ENCODE peak calls at places on chromosome 3, in seven cellular contexts. Y is K562, S is HCT116, M is SK-N-SH, P is H1, N is HepG2, I is GM12878. X is an unnamed sample.
A peak's percentile ranks its signal among the peaks of the same experiment; 100 is the strongest.

GRCh38 chr3:99659965-99660364 is 21.6 kb downstream of the COL8A1 start:
- DNase-seq in Y (no peak), S (no peak), M (no peak), P (no peak), N (no peak), I (no peak), X (no peak)

GRCh38 chr3:127652246-127652995 is 20.3 kb upstream of the ABTB1 start:
- DNase-seq in P (peak; percentile 72), M (peak; percentile 79), N (peak; percentile 37), S (peak; percentile 41), I (no peak), Y (peak; percentile 56), X (peak; percentile 36)

GRCh38 chr3:170425491-170426239 is 7.0 kb downstream of the CLDN11 start:
- DNase-seq in M (peak; percentile 44), N (peak; percentile 97), S (no peak), Y (peak; percentile 22), P (no peak), I (no peak), X (no peak)

GRCh38 chr3:105938101-105938500 is 69.3 kb upstream of the CBLB start:
- DNase-seq in P (no peak), I (no peak), S (no peak), M (peak; percentile 9), N (no peak), Y (no peak), X (no peak)

GRCh38 chr3:173089283-173089682 is 51.8 kb downstream of the SPATA16 start:
- DNase-seq in S (no peak), P (no peak), M (no peak), I (no peak), N (no peak), Y (no peak), X (no peak)

GRCh38 chr3:160343132-160343531 is 55.9 kb downstream of the IFT80 start:
- DNase-seq in S (no peak), Y (no peak), P (no peak), M (peak; percentile 5), N (peak; percentile 16), I (no peak), X (no peak)

GRCh38 chr3:75906555-75907112 is 121.3 kb upstream of the ZNF717 start:
- DNase-seq in S (no peak), P (peak; percentile 82), Y (no peak), I (no peak), M (peak; percentile 66), N (no peak), X (no peak)

GRCh38 chr3:182451871-182452270 is 341.4 kb upstream of the ATP11B start:
- DNase-seq in Y (no peak), M (no peak), S (no peak), N (no peak), I (no peak), P (no peak), X (no peak)

GRCh38 chr3:58627580-58627894 is 39.0 kb downstream of the FAM3D start:
- DNase-seq in P (no peak), S (no peak), I (no peak), M (peak; percentile 53), N (no peak), Y (no peak), X (no peak)

GRCh38 chr3:175479175-175479574 is 620.0 kb downstream of the NAALADL2 start:
- DNase-seq in N (no peak), S (no peak), P (no peak), M (no peak), Y (no peak), I (no peak), X (no peak)

GRCh38 chr3:71510485-71510884 is 73.0 kb downstream of the FOXP1 start:
- DNase-seq in P (no peak), N (peak; percentile 4), M (no peak), Y (no peak), S (no peak), I (no peak), X (no peak)

GRCh38 chr3:190183121-190183520 is 62.4 kb upstream of the P3H2 start:
- DNase-seq in Y (no peak), N (no peak), P (no peak), M (no peak), I (no peak), S (no peak), X (peak; percentile 87)

GRCh38 chr3:184806567-184807271 is 5.2 kb upstream of the VPS8 start:
- DNase-seq in M (no peak), S (no peak), N (no peak), I (no peak), P (no peak), Y (no peak), X (no peak)
- H3K4me3 ChIP-seq in M (no peak overlapping the region), S (no peak overlapping the region), N (no peak overlapping the region), I (no peak overlapping the region), P (no peak overlapping the region), Y (no peak overlapping the region), X (no peak overlapping the region)

DNA sequence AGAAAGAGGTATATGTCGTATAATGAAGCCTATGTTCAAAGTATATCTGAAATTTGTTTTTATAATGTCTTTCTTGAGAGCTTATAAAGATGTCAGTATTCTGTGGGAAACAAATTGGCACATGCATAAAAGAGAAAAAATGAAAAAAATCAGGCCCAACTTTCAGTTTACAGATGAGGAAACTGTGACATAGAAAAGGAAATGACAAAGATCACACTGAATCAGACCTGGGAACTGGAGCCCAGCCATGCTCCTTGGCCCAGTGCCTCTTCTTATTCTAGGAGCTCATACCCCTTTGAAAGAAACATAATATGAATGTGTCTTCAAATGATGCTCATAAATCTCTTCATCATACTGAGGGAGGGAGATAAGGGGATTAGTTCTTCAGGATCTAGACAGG is 48.4 kb downstream of the TMEM44 start:
- DNase-seq in P (no peak), N (no peak), I (no peak), Y (no peak), M (no peak), S (no peak), X (no peak)
- TF ChIP-seq SIN3A in P (no peak), N (no peak), I (no peak), Y (no peak), M (no peak), S (no peak), X (no peak)

GRCh38 chr3:185954366-185954723 is 16.5 kb upstream of the TRA2B start:
- DNase-seq in S (no peak), I (no peak), N (peak; percentile 36), M (no peak), Y (no peak), P (no peak), X (no peak)

GRCh38 chr3:185958626-185959025 is 20.8 kb upstream of the TRA2B start:
- DNase-seq in I (no peak), N (no peak), Y (no peak), S (no peak), P (no peak), M (no peak), X (no peak)

GRCh38 chr3:185960518-185961288 is 22.9 kb upstream of the TRA2B start:
- DNase-seq in Y (no peak), N (peak; percentile 82), I (no peak), P (no peak), M (no peak), S (no peak), X (no peak)

GRCh38 chr3:185961675-185962232 is 23.9 kb upstream of the TRA2B start:
- DNase-seq in S (no peak), I (no peak), Y (no peak), P (no peak), N (no peak), M (no peak), X (no peak)

DNA sequence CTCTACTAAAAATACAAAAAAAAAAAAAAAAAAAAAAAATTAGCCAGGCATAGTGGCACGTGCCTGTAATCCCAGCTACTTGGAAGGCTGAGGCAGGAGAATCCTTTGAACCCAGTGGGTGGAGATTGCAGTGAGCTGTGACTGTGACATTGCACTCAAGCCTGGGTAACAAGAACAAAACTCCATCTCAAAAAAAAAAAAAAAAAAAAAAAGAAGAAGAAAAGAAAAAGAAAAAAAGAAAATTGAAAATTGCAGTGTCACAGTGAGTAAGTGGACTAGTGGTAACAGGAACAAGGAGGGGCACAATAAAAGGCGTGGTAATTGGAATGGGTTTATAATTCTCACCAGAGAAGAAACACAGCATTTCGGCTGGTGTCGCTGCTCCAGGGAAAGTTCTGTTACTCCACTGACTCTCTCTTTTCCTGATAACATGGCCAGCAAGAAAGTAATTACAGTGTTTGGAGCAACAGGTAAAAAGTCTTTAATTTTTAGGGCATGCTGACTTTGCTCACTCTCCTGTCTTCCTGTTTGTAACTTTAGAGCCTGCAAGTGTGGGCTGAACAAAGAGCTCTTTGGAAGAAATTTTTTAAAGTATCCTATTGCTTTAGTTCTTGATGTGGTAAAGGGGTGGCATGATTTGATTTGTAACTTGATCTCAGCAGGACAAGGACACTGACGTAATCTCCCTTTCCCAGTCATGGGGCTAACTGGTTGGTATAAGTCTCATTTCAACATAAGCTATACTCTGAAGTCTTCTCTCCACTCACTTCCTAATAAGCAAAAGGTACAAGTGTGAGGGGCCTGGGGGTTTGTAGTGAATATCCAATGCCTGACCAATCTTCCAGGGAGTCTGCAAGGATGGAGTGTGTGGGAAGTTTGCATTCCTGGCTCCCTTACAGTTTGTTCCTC is 22.0 kb upstream of the TRA2B start:
- DNase-seq in I (no peak), M (no peak), N (peak; percentile 88), S (no peak), P (no peak), Y (peak; percentile 37), X (no peak)
- H3K4me3 ChIP-seq in I (no peak overlapping the region), M (no peak overlapping the region), N (peak overlapping the region; percentile 14), S (no peak overlapping the region), P (no peak overlapping the region), Y (no peak overlapping the region), X (no peak overlapping the region)

GRCh38 chr3:126202281-126203079 is 22.1 kb upstream of the ALDH1L1 start:
- DNase-seq in P (no peak), N (no peak), Y (no peak), I (no peak), M (no peak), S (no peak), X (no peak)

GRCh38 chr3:126207166-126207565 is 26.8 kb upstream of the ALDH1L1 start:
- DNase-seq in N (no peak), I (no peak), Y (no peak), M (no peak), S (no peak), P (no peak), X (no peak)

GRCh38 chr3:126208618-126209256 is 28.4 kb upstream of the ALDH1L1 start:
- DNase-seq in P (no peak), M (peak; percentile 41), N (peak; percentile 52), S (peak; percentile 76), Y (no peak), I (no peak), X (no peak)

GRCh38 chr3:126208182-126208581 is 27.8 kb upstream of the ALDH1L1 start:
- DNase-seq in N (no peak), Y (no peak), I (no peak), S (no peak), P (no peak), M (no peak), X (no peak)

DNA sequence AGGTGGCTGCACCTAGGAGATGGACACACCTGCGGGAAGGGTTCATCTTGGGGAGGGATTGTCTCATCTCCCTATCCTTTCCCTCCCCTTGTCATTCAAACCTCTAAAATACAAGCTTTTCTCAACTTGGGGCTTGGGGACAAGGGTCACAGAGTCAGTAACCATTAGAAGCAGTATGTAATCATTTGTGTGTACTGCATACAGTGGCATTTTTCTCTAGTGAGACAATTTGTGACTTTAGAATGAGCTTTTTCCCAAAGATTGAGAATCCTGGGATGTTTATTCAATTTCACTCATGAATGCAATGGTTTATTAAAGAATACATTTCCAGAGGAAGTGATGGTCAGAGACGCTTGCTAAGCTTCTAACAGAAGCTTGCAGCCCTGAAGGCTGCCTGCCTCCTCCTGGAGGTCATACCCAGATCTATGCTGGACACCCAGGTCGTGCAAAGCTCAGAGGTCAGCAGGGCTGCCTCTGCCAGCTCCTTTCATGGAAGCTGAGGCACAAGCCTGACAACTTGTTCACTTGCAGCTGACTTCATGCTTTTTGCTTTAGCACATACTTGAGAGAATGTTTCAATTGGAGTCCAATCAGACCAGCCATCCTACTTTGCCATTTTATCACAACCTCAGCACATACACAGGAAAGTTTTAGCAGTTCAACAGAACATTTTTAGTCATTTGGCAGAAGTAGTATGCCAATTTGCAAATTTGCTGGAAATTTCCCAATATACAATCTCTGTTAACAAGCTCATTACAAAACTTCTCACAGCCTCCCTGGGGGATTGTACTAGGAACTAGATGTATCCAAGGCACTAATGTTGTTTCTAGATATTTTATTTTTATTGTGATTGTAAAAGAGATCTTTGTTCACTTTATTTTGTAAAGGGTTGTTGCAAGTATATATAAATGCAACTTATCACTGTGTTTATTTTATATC is 25.6 kb upstream of the ALDH1L1 start:
- DNase-seq in Y (no peak), M (no peak), S (no peak), I (no peak), N (no peak), P (no peak), X (no peak)
- TF ChIP-seq SIN3A in Y (no peak), M (no peak), S (no peak), I (no peak), N (no peak), P (no peak), X (no peak)